ENCODE peak calls at places on chromosomes 2 and 18, in nine cellular contexts. One of them, this sample, is unnamed.

GRCh38 chr2:230877131-230877736 is 12.5 kb downstream of the ITM2C start:
- DNase-seq in uterus: no peak
- DNase-seq in colonic mucosa: peak
- DNase-seq in IMR-90: no peak
- DNase-seq in fibroblast of mammary gland: no peak
- DNase-seq in astrocyte of the spinal cord: no peak
- DNase-seq in spleen: peak
- DNase-seq in A549: no peak
- DNase-seq in BJ: no peak
- DNase-seq in this sample: no peak

GRCh38 chr2:222572761-222573174 is 83.1 kb downstream of the FARSB start:
- DNase-seq in fibroblast of mammary gland: peak
- DNase-seq in IMR-90: peak
- DNase-seq in A549: no peak
- DNase-seq in spleen: no peak
- DNase-seq in BJ: no peak
- DNase-seq in uterus: no peak
- DNase-seq in astrocyte of the spinal cord: peak
- DNase-seq in colonic mucosa: no peak
- DNase-seq in this sample: peak

GRCh38 chr18:62578980-62579511 is 56.2 kb downstream of the ZCCHC2 start:
- DNase-seq in spleen: no peak
- DNase-seq in IMR-90: no peak
- DNase-seq in A549: no peak
- DNase-seq in fibroblast of mammary gland: no peak
- DNase-seq in uterus: no peak
- DNase-seq in colonic mucosa: no peak
- DNase-seq in astrocyte of the spinal cord: peak
- DNase-seq in BJ: no peak
- DNase-seq in this sample: no peak

GRCh38 chr18:68714356-68714706 is 577 bp downstream of the TMX3 start:
- DNase-seq in IMR-90: no peak
- DNase-seq in spleen: no peak
- DNase-seq in uterus: no peak
- DNase-seq in BJ: no peak
- DNase-seq in astrocyte of the spinal cord: peak
- DNase-seq in A549: peak
- DNase-seq in colonic mucosa: peak
- DNase-seq in fibroblast of mammary gland: no peak
- DNase-seq in this sample: no peak

GRCh38 chr2:158936978-158937377 is 31.5 kb upstream of the TANC1 start:
- DNase-seq in BJ: peak
- DNase-seq in uterus: peak
- DNase-seq in fibroblast of mammary gland: peak
- DNase-seq in A549: no peak
- DNase-seq in astrocyte of the spinal cord: peak
- DNase-seq in colonic mucosa: no peak
- DNase-seq in IMR-90: peak
- DNase-seq in spleen: no peak
- DNase-seq in this sample: peak

GRCh38 chr18:36638224-36638623 is 190.6 kb downstream of the TPGS2 start:
- DNase-seq in BJ: no peak
- DNase-seq in fibroblast of mammary gland: no peak
- DNase-seq in A549: no peak
- DNase-seq in spleen: no peak
- DNase-seq in colonic mucosa: no peak
- DNase-seq in uterus: no peak
- DNase-seq in IMR-90: no peak
- DNase-seq in astrocyte of the spinal cord: no peak
- DNase-seq in this sample: no peak

GRCh38 chr2:105114551-105114950 is 76.7 kb downstream of the MRPS9 start:
- DNase-seq in IMR-90: peak
- DNase-seq in astrocyte of the spinal cord: peak
- DNase-seq in spleen: no peak
- DNase-seq in A549: peak
- DNase-seq in BJ: no peak
- DNase-seq in fibroblast of mammary gland: peak
- DNase-seq in colonic mucosa: no peak
- DNase-seq in uterus: no peak
- DNase-seq in this sample: peak

GRCh38 chr18:10560457-10561045 is 34.7 kb downstream of the NAPG start:
- DNase-seq in astrocyte of the spinal cord: peak
- DNase-seq in IMR-90: peak
- DNase-seq in fibroblast of mammary gland: peak
- DNase-seq in A549: peak
- DNase-seq in colonic mucosa: peak
- DNase-seq in BJ: no peak
- DNase-seq in spleen: no peak
- DNase-seq in uterus: peak
- DNase-seq in this sample: peak

GRCh38 chr2:60317831-60318230 is 235.6 kb downstream of the BCL11A start:
- DNase-seq in astrocyte of the spinal cord: no peak
- DNase-seq in spleen: no peak
- DNase-seq in BJ: no peak
- DNase-seq in uterus: no peak
- DNase-seq in fibroblast of mammary gland: no peak
- DNase-seq in IMR-90: no peak
- DNase-seq in A549: no peak
- DNase-seq in colonic mucosa: no peak
- DNase-seq in this sample: no peak

DNA sequence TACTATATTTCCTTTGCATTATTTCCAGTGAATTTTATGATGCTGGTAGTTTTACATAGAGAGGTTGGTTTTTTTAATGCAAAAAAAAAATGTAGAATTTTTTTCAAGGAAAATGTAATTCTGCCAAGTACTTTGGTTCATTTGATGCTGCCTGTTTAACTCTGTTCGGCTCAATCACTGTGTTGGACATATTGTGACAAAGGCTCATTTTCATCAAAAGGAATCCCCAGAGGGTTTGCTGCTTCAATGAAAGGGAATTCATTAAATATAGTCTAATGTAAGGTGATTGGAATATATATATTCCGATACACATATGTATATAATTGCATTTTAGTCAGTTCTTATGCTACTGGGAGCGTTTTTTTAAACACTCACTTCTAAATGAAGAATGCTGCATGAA is 314.7 kb upstream of the VWC2L start:
- DNase-seq in IMR-90: no peak
- DNase-seq in spleen: no peak
- DNase-seq in fibroblast of mammary gland: no peak
- DNase-seq in colonic mucosa: no peak
- DNase-seq in astrocyte of the spinal cord: no peak
- DNase-seq in uterus: no peak
- DNase-seq in BJ: no peak
- DNase-seq in A549: no peak
- DNase-seq in this sample: no peak
- TF ChIP-seq CTCF in IMR-90: no peak
- TF ChIP-seq CTCF in spleen: no peak
- TF ChIP-seq CTCF in fibroblast of mammary gland: no peak
- TF ChIP-seq CTCF in colonic mucosa: no peak
- TF ChIP-seq CTCF in astrocyte of the spinal cord: no peak
- TF ChIP-seq CTCF in uterus: no peak
- TF ChIP-seq CTCF in BJ: no peak
- TF ChIP-seq CTCF in A549: no peak
- TF ChIP-seq CTCF in this sample: no peak

GRCh38 chr2:207012461-207012860 is 73.1 kb downstream of the CPO start:
- DNase-seq in IMR-90: no peak
- DNase-seq in astrocyte of the spinal cord: no peak
- DNase-seq in fibroblast of mammary gland: peak
- DNase-seq in BJ: no peak
- DNase-seq in uterus: no peak
- DNase-seq in spleen: no peak
- DNase-seq in colonic mucosa: no peak
- DNase-seq in A549: no peak
- DNase-seq in this sample: peak

GRCh38 chr2:207008105-207008990 is 69.0 kb downstream of the CPO start:
- DNase-seq in BJ: no peak
- DNase-seq in colonic mucosa: no peak
- DNase-seq in spleen: no peak
- DNase-seq in fibroblast of mammary gland: peak
- DNase-seq in uterus: no peak
- DNase-seq in A549: no peak
- DNase-seq in astrocyte of the spinal cord: peak
- DNase-seq in IMR-90: peak
- DNase-seq in this sample: peak
- TF ChIP-seq CTCF in BJ: peak
- TF ChIP-seq CTCF in colonic mucosa: no peak
- TF ChIP-seq CTCF in spleen: no peak
- TF ChIP-seq CTCF in fibroblast of mammary gland: peak
- TF ChIP-seq CTCF in uterus: no peak
- TF ChIP-seq CTCF in A549: no peak
- TF ChIP-seq CTCF in astrocyte of the spinal cord: peak
- TF ChIP-seq CTCF in IMR-90: no peak
- TF ChIP-seq CTCF in this sample: peak

DNA sequence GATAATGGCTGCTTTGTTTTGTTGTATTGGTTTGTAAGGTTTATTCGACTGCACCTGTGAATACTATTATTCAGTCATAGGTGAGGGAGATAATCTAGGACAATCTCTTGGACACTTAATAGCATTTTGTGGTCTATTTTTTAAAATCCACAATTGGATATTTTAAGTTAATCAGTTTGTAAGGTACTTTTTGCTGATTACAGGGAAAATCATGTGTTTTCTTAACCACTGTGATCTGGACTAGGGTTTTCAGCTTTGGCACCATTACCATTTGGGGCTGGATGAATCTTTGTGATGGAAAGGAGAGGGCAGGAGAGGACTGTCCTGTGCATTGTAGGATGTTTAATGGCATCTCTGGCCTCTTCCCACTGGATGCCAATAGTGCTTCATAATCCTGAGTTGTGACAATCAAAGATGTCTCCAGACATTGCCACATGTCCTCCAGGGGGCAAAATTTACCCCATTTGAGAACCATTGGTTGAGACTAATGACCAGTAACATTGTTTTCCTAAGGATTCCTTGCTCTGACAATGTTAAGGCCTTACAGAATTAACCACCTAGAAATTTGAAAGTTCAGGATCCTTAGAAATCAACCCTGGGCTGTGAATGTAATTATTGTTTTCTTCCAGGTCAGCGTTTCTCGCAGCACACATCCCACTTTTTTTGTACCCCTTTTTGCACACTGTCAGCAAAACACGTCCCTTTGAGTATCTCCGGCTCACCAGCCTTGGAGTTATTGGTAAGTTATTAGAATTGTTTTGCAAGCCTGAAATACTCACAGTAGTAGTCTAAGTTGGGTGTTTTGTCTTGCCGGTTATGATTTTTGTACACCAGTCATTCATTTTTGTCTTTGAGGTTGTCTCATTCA is 15.6 kb downstream of the CNOT9 start:
- DNase-seq in colonic mucosa: no peak
- DNase-seq in spleen: no peak
- DNase-seq in fibroblast of mammary gland: no peak
- DNase-seq in IMR-90: no peak
- DNase-seq in uterus: no peak
- DNase-seq in BJ: no peak
- DNase-seq in astrocyte of the spinal cord: no peak
- DNase-seq in A549: no peak
- DNase-seq in this sample: no peak
- TF ChIP-seq CTCF in colonic mucosa: no peak
- TF ChIP-seq CTCF in spleen: no peak
- TF ChIP-seq CTCF in fibroblast of mammary gland: peak
- TF ChIP-seq CTCF in IMR-90: no peak
- TF ChIP-seq CTCF in uterus: no peak
- TF ChIP-seq CTCF in BJ: no peak
- TF ChIP-seq CTCF in astrocyte of the spinal cord: no peak
- TF ChIP-seq CTCF in A549: peak
- TF ChIP-seq CTCF in this sample: no peak

DNA sequence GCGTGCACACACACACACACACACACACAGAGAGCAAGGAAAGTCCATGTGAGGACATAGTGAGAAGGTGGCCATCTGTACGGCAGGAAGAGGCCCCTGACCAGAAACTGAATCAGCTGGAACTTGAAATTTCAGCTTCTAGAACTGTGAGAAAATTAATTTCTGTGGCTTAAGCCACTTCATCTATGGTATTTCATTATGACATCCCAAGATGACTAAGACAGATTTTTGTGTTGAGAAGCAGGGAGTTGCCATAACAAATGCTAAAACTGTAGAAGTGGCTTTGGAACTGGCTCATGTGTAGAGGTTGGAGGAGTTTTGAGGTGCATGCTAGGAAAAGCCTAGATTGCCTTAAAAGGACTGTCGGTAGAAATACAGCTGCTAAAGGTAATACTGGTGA is 63.4 kb upstream of the ZBTB7C start:
- DNase-seq in colonic mucosa: no peak
- DNase-seq in IMR-90: no peak
- DNase-seq in spleen: no peak
- DNase-seq in fibroblast of mammary gland: peak
- DNase-seq in astrocyte of the spinal cord: no peak
- DNase-seq in BJ: no peak
- DNase-seq in uterus: no peak
- DNase-seq in A549: no peak
- DNase-seq in this sample: no peak
- TF ChIP-seq CTCF in colonic mucosa: no peak
- TF ChIP-seq CTCF in IMR-90: no peak
- TF ChIP-seq CTCF in spleen: no peak
- TF ChIP-seq CTCF in fibroblast of mammary gland: no peak
- TF ChIP-seq CTCF in astrocyte of the spinal cord: no peak
- TF ChIP-seq CTCF in BJ: no peak
- TF ChIP-seq CTCF in uterus: no peak
- TF ChIP-seq CTCF in A549: no peak
- TF ChIP-seq CTCF in this sample: no peak

GRCh38 chr2:161988589-161988988 is 85.4 kb downstream of the DPP4 start:
- DNase-seq in uterus: no peak
- DNase-seq in colonic mucosa: no peak
- DNase-seq in BJ: no peak
- DNase-seq in spleen: no peak
- DNase-seq in astrocyte of the spinal cord: no peak
- DNase-seq in IMR-90: no peak
- DNase-seq in fibroblast of mammary gland: no peak
- DNase-seq in A549: no peak
- DNase-seq in this sample: no peak
- TF ChIP-seq CTCF in uterus: no peak
- TF ChIP-seq CTCF in colonic mucosa: no peak
- TF ChIP-seq CTCF in BJ: no peak
- TF ChIP-seq CTCF in spleen: no peak
- TF ChIP-seq CTCF in astrocyte of the spinal cord: peak
- TF ChIP-seq CTCF in IMR-90: no peak
- TF ChIP-seq CTCF in fibroblast of mammary gland: peak
- TF ChIP-seq CTCF in A549: no peak
- TF ChIP-seq CTCF in this sample: peak